ENCODE peak calls at places on chromosomes 12 and 14, in nine cellular contexts. P is NCI-H1092 treated with DMSO at 0.1 percent for 48 hours; T is NCI-H1694 treated with DMSO at 0.1 percent for 48 hours; Y is Right ventricle myocardium superior; G is naive thymus-derived CD8-positive, alpha-beta T cell; I is psoas muscle; K is amniotic stem cell; R is activated gamma-delta T cell; Z is activated naive CD4-positive, alpha-beta T cell treated with Interleukin-2 at 50 U/mL for 16 hours. H is an unnamed sample.

GRCh38 chr12:3214508-3215365 is 137.6 kb downstream of the TSPAN9 start:
- DNase-seq in Y (no peak), I (no peak), R (no peak), T (peak), P (peak), Z (no peak), K (no peak), G (no peak), H (no peak)

GRCh38 chr14:34629344-34629656 is 648 bp downstream of the SNX6 start:
- DNase-seq in P (peak), G (no peak), I (no peak), R (no peak), K (no peak), T (no peak), Z (no peak), Y (no peak), H (no peak)

GRCh38 chr14:61152851-61153364 is 128.2 kb downstream of the TMEM30B start:
- DNase-seq in R (no peak), G (no peak), Z (no peak), P (no peak), K (no peak), Y (no peak), I (no peak), T (no peak), H (no peak)

GRCh38 chr12:3313066-3313465 is 177.9 kb upstream of the PRMT8 start:
- DNase-seq in K (peak), I (peak), P (no peak), Y (peak), Z (no peak), G (no peak), R (no peak), T (no peak), H (no peak)

GRCh38 chr14:46432516-46432915 is 219.1 kb downstream of the RPL10L start:
- DNase-seq in Y (no peak), G (no peak), K (no peak), T (no peak), R (no peak), I (no peak), Z (no peak), P (no peak), H (no peak)

GRCh38 chr14:54985156-54985555 is 41.7 kb downstream of the WDHD1 start:
- DNase-seq in P (no peak), G (no peak), K (no peak), Z (no peak), I (no peak), T (no peak), R (no peak), Y (no peak), H (no peak)

GRCh38 chr12:89927226-89927698 is 218.6 kb upstream of the ATP2B1 start:
- DNase-seq in I (no peak), G (no peak), T (no peak), P (no peak), Z (no peak), Y (no peak), R (no peak), K (no peak), H (no peak)

GRCh38 chr14:36424478-36425102 is 95.4 kb downstream of the NKX2-1 start:
- DNase-seq in T (peak), I (no peak), R (no peak), G (no peak), Y (no peak), K (no peak), Z (no peak), P (peak), H (no peak)

GRCh38 chr14:49893309-49894213 is 679 bp downstream of the ARF6 start:
- DNase-seq in P (peak), R (peak), I (peak), K (no peak), Y (peak), T (no peak), G (peak), Z (peak), H (peak)

GRCh38 chr14:75981426-75981825 is 369 bp downstream of the TGFB3 start:
- DNase-seq in R (no peak), G (peak), K (no peak), P (peak), Z (peak), T (peak), Y (no peak), I (no peak), H (no peak)

GRCh38 chr12:4881665-4882064 is 28.0 kb upstream of the KCNA1 start:
- DNase-seq in G (no peak), I (no peak), T (peak), P (no peak), K (no peak), Y (no peak), R (no peak), Z (no peak), H (no peak)

GRCh38 chr12:102551186-102551585 is 70.8 kb upstream of the IGF1 start:
- DNase-seq in T (no peak), P (no peak), Z (no peak), Y (no peak), I (no peak), R (no peak), G (no peak), K (no peak), H (no peak)

GRCh38 chr12:6635375-6635855 is 344 bp downstream of the LPAR5 start:
- DNase-seq in K (no peak), R (no peak), Y (no peak), T (no peak), P (no peak), G (peak), I (no peak), Z (peak), H (no peak)

GRCh38 chr12:42237853-42238239 is 202 bp downstream of the YAF2 start:
- DNase-seq in T (no peak), Y (no peak), G (no peak), R (peak), Z (no peak), P (no peak), I (no peak), K (no peak), H (no peak)

GRCh38 chr14:65214741-65215140 is 112.4 kb upstream of the MAX start:
- DNase-seq in Y (no peak), I (no peak), R (no peak), Z (no peak), G (no peak), K (no peak), T (no peak), P (peak), H (no peak)

GRCh38 chr12:114335607-114336006 is 70.3 kb downstream of the TBX5 start:
- DNase-seq in R (no peak), P (no peak), I (no peak), G (no peak), Z (no peak), K (no peak), Y (no peak), T (no peak), H (no peak)

GRCh38 chr14:96037891-96038557 is 1.1 kb upstream of the C14orf132 start:
- DNase-seq in I (peak), Y (peak), Z (no peak), K (no peak), T (no peak), P (no peak), G (no peak), R (no peak), H (no peak)

GRCh38 chr12:57451233-57451778 is 3.8 kb upstream of the INHBE start:
- DNase-seq in R (no peak), T (no peak), G (no peak), I (no peak), K (no peak), Y (no peak), P (no peak), Z (no peak), H (no peak)

GRCh38 chr12:107329569-107330324 is 236.4 kb upstream of the CRY1 start:
- DNase-seq in K (no peak), Z (no peak), P (peak), G (no peak), R (no peak), I (no peak), Y (no peak), T (no peak), H (no peak)

GRCh38 chr12:5758347-5758746 is 186.7 kb downstream of the ANO2 start:
- DNase-seq in Y (no peak), G (no peak), R (no peak), I (no peak), T (no peak), K (no peak), Z (no peak), P (no peak), H (no peak)

GRCh38 chr14:30790827-30791226 is 83.5 kb upstream of the COCH start:
- DNase-seq in Y (no peak), I (no peak), Z (no peak), K (no peak), P (no peak), G (no peak), T (no peak), R (no peak), H (no peak)

GRCh38 chr12:6602526-6602925 is 4.7 kb downstream of the CHD4 start:
- DNase-seq in Z (no peak), I (no peak), R (no peak), T (no peak), K (no peak), P (no peak), Y (no peak), G (no peak), H (no peak)

GRCh38 chr14:55329999-55330710 is 58.9 kb downstream of the FBXO34 start:
- DNase-seq in R (no peak), P (no peak), Y (no peak), G (no peak), Z (peak), I (no peak), K (no peak), T (no peak), H (no peak)

GRCh38 chr12:2239376-2240010 is 186.7 kb downstream of the CACNA1C start:
- DNase-seq in G (no peak), Y (peak), K (no peak), R (no peak), I (no peak), T (peak), P (no peak), Z (no peak), H (no peak)

GRCh38 chr12:5391638-5392037 is 40.3 kb upstream of the NTF3 start:
- DNase-seq in R (no peak), T (no peak), Z (no peak), Y (no peak), G (no peak), P (no peak), K (no peak), I (no peak), H (no peak)

GRCh38 chr12:19630536-19630935 is 191.2 kb downstream of the AEBP2 start:
- DNase-seq in K (no peak), T (no peak), P (no peak), I (no peak), G (no peak), Y (no peak), R (no peak), Z (no peak), H (no peak)

H was measured in Right ventricle myocardium inferior.